ENCODE peak calls at places on chromosomes 4 and X, in four cellular contexts. F is PC-9, C is OCI-LY7, Q is fibroblast of lung. N is an unnamed sample. For H3K9me3, the result is how much of the 10 kb centered on the place peaks cover.

GRCh38 chr4:41878170-41878941 is 56.9 kb upstream of the TMEM33 start:
- DNase-seq in Q (no peak), C (no peak), F (no peak), N (peak)

GRCh38 chr4:26574563-26574962 is 9.3 kb upstream of the TBC1D19 start:
- DNase-seq in C (no peak), F (no peak), Q (no peak), N (peak)

GRCh38 chr4:107721436-107722090 is 1.5 kb upstream of the PAPSS1 start:
- DNase-seq in C (peak), F (no peak), Q (no peak), N (peak)

GRCh38 chr4:8294036-8294435 is 24.5 kb downstream of the HTRA3 start:
- DNase-seq in C (no peak), F (no peak), Q (no peak), N (no peak)

GRCh38 chr4:101177146-101177545 is 170.2 kb downstream of the PPP3CA start:
- DNase-seq in F (no peak), C (no peak), Q (no peak), N (no peak)

GRCh38 chr4:54495091-54495490 is 162.7 kb upstream of the KIT start:
- DNase-seq in F (peak), C (no peak), Q (no peak), N (peak)

GRCh38 chrX:10101269-10101668 is 55.5 kb upstream of the CLCN4 start:
- DNase-seq in F (no peak), Q (no peak), C (no peak), N (no peak)

GRCh38 chr4:186192068-186192751 is 843 bp downstream of the CYP4V2 start:
- DNase-seq in Q (peak), C (peak), F (no peak), N (peak)

GRCh38 chrX:11759461-11760311 is 1.6 kb downstream of the MSL3 start:
- DNase-seq in C (peak), Q (peak), F (peak), N (peak)

GRCh38 chrX:17655232-17656034 is 81.9 kb upstream of the SCML1 start:
- DNase-seq in F (no peak), C (no peak), Q (peak), N (peak)

GRCh38 chrX:106039920-106040319 is 1.4 kb upstream of the SERPINA7 start:
- DNase-seq in F (no peak), Q (peak), C (no peak), N (peak)

GRCh38 chr4:145177906-145178538 is 2.4 kb downstream of the OTUD4 start:
- DNase-seq in C (peak), F (peak), Q (peak), N (no peak)

GRCh38 chr4:143207555-143207954 is 22.8 kb downstream of the USP38 start:
- DNase-seq in F (no peak), C (peak), Q (peak), N (no peak)

GRCh38 chr4:73586040-73586439 is 34.2 kb downstream of the RASSF6 start:
- DNase-seq in Q (no peak), C (no peak), F (no peak), N (no peak)

DNA sequence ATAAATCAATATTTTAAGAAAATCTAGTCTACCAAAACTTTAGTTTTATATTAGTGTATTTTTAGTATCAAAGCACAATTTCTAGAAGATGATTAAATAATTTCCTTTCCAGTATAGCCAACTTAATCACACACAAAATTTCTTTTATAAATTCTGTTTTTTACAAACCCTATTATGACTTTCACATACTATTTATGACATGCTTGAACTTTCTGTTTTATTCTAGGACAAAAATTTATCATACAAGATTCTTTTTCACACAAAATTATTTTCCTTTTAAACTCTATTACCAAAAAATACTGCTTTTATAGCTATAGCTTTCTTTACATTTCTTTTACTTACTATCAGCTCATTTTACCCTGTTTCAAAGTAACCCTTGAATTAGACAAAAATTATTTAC is 149.5 kb downstream of the OR13H1 start:
- DNase-seq in F (no peak), Q (no peak), C (no peak), N (no peak)
- H3K9me3 ChIP-seq in F (under half), Q (under half), C (under half), N (under half)

GRCh38 chrX:69616520-69617203 is 749 bp downstream of the EDA start:
- DNase-seq in Q (no peak), F (no peak), C (no peak), N (peak)
- H2AFZ ChIP-seq in Q (no peak), F (no peak), C (peak), N (no peak)

GRCh38 chr4:2408401-2408958 is 10.0 kb downstream of the ZFYVE28 start:
- DNase-seq in C (peak), Q (no peak), F (peak), N (no peak)

GRCh38 chr4:2406920-2407319 is 11.5 kb downstream of the ZFYVE28 start:
- DNase-seq in F (no peak), C (no peak), Q (no peak), N (no peak)

GRCh38 chr4:2408976-2409375 is 9.5 kb downstream of the ZFYVE28 start:
- DNase-seq in C (no peak), Q (no peak), F (no peak), N (no peak)

GRCh38 chr4:2407991-2408342 is 10.5 kb downstream of the ZFYVE28 start:
- DNase-seq in F (no peak), C (no peak), Q (no peak), N (no peak)

DNA sequence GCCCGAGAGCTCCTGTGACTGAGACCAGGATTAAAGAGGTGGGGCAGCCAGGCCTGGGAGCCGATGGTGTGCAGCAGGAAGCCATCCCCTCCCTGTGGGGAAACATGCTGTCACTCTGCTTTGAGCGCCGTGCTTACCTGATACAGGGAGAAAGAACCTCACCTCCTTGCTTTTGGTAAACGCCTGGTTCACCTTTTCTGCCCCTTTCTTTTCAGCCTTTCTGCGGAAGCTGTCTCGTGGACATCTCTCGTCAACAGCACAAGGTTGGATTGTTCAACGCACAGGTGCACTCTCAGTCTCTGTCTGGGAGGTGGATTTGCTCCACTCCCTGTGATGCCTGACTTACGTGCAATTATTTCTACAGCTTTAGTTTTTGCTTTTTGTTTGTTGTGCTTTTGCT is 12.0 kb downstream of the ZFYVE28 start:
- DNase-seq in C (no peak), F (no peak), Q (no peak), N (peak)
- H3K9me3 ChIP-seq in C (under half), F (under half), Q (under half), N (under half)

GRCh38 chr4:173573286-173573685 is 43.3 kb upstream of the HAND2 start:
- DNase-seq in C (no peak), Q (no peak), F (no peak), N (no peak)

GRCh38 chr4:173575482-173576152 is 45.6 kb upstream of the HAND2 start:
- DNase-seq in Q (no peak), C (no peak), F (no peak), N (no peak)

GRCh38 chr4:173578956-173579355 is 48.9 kb upstream of the HAND2 start:
- DNase-seq in Q (no peak), C (no peak), F (no peak), N (no peak)

GRCh38 chr4:173573725-173574124 is 43.7 kb upstream of the HAND2 start:
- DNase-seq in F (no peak), Q (no peak), C (no peak), N (no peak)

GRCh38 chr4:173577963-173578362 is 47.9 kb upstream of the HAND2 start:
- DNase-seq in F (no peak), Q (no peak), C (no peak), N (no peak)
- H2AFZ ChIP-seq in F (no peak), Q (no peak), C (no peak), N (no peak)

DNA sequence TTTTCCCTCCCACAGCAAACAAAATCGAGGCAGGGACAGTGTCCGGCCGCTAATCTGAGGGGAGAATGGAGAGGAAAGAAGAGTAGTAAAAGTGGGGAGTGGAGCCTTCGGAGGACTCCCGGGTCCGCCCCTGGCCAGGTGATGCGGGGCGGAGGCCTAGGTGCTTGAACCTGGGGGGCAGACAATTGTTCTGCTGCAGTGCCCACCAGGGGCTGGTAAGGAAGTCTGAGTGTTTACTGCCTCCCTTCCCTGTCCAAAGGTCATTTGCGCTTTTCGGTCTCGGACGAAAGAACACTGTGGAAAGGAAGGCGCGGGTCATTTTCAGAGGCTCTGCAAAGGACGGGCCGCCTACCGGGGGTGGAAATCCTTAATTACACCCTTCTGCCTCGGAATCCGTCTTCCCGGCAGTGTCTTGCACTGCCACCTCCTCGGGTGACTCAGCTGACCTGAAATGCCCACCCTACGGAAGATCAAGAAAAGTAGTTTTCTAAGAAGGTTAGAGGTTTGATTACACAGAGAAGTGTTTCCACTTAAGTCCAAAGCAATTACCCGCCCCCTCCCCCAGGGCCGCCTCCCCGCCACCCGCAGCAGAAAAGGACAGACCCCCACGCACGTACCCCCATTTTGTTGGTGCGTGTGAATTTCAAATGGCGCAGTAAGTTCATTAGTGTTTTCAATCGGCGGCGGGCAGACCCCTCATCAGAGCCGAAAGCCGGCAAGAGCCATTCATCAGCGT is 99.9 kb upstream of the TENM3 start:
- DNase-seq in Q (peak), C (no peak), F (no peak), N (peak)
- H3K9me3 ChIP-seq in Q (under half), C (under half), F (under half), N (under half)

GRCh38 chr4:104726002-104726401 is 231.3 kb upstream of the CXXC4 start:
- DNase-seq in C (no peak), Q (no peak), F (no peak), N (no peak)
- H2AFZ ChIP-seq in C (no peak), Q (no peak), F (no peak), N (no peak)